ENCODE peak calls at places on chromosomes 13 and 19, in six cellular contexts. X is ELR; I is T-helper 2 cell treated with Interferon-gamma antibody and Interleukin-4, amounts not matched to agents 5 μg/mL and 100 μg/mL, for 36 hours; Z is fibroblast of gingiva; B is HFFc6; R is foreskin fibroblast. L is an unnamed sample.

GRCh38 chr19:12680034-12680433 is 1.6 kb downstream of the DHPS start:
- DNase-seq in X (no peak), I (no peak), Z (no peak), B (no peak), R (no peak), L (no peak)

GRCh38 chr19:12603714-12604113 is 6.9 kb downstream of the ZNF490 start:
- DNase-seq in X (no peak), I (peak), Z (no peak), B (no peak), R (no peak), L (no peak)

GRCh38 chr19:18432275-18433038 is 5.5 kb downstream of the ISYNA1 start:
- DNase-seq in X (no peak), I (no peak), Z (no peak), B (no peak), R (no peak), L (peak)

GRCh38 chr13:102317593-102317992 is 84.3 kb downstream of the FGF14 start:
- DNase-seq in X (no peak), I (no peak), Z (peak), B (no peak), R (peak), L (peak)

GRCh38 chr19:33426621-33427475 is 53.3 kb downstream of the CEBPG start:
- DNase-seq in X (no peak), I (no peak), Z (no peak), B (no peak), R (no peak), L (no peak)

GRCh38 chr13:106433066-106433465 is 102.4 kb downstream of the EFNB2 start:
- DNase-seq in X (peak), I (no peak), Z (no peak), B (no peak), R (peak), L (no peak)

GRCh38 chr19:3243851-3244700 is 19.6 kb downstream of the CELF5 start:
- DNase-seq in X (peak), I (peak), Z (peak), B (peak), R (peak), L (peak)

GRCh38 chr19:35828694-35829301 is 16.2 kb upstream of the PRODH2 start:
- DNase-seq in X (peak), I (peak), Z (peak), B (peak), R (peak), L (peak)

GRCh38 chr13:93227906-93228801 is 1.5 kb downstream of the GPC6 start:
- DNase-seq in X (peak), I (no peak), Z (peak), B (peak), R (peak), L (peak)

GRCh38 chr19:36081894-36082293 is 27.2 kb downstream of the WDR62 start:
- DNase-seq in X (no peak), I (no peak), Z (peak), B (no peak), R (no peak), L (no peak)

GRCh38 chr13:95153647-95154405 is 147.4 kb downstream of the ABCC4 start:
- DNase-seq in X (peak), I (peak), Z (peak), B (no peak), R (peak), L (peak)

GRCh38 chr19:18496980-18497256 is 25.0 kb downstream of the ELL start:
- DNase-seq in X (no peak), I (no peak), Z (no peak), B (no peak), R (no peak), L (peak)

GRCh38 chr19:40283414-40284250 is 1.5 kb downstream of the AKT2 start:
- DNase-seq in X (no peak), I (no peak), Z (no peak), B (no peak), R (no peak), L (peak)

GRCh38 chr13:98930014-98930625 is 47.7 kb downstream of the DOCK9 start:
- DNase-seq in X (no peak), I (no peak), Z (no peak), B (no peak), R (no peak), L (no peak)

GRCh38 chr13:51590966-51591627 is 6.8 kb downstream of the WDFY2 start:
- DNase-seq in X (peak), I (no peak), Z (peak), B (peak), R (peak), L (peak)

GRCh38 chr13:79030513-79030912 is 371.6 kb upstream of the OBI1 start:
- DNase-seq in X (no peak), I (no peak), Z (no peak), B (no peak), R (no peak), L (no peak)

GRCh38 chr13:32976046-32976781 is 40.0 kb upstream of the KL start:
- DNase-seq in X (no peak), I (no peak), Z (no peak), B (no peak), R (no peak), L (no peak)

GRCh38 chr19:1618157-1619093 is 13.2 kb upstream of the UQCR11 start:
- DNase-seq in X (peak), I (no peak), Z (no peak), B (peak), R (peak), L (no peak)

GRCh38 chr13:44719857-44720671 is 143.9 kb upstream of the TSC22D1 start:
- DNase-seq in X (peak), I (no peak), Z (peak), B (peak), R (peak), L (peak)

GRCh38 chr19:50959731-50960500 is 7.1 kb upstream of the KLK5 start:
- DNase-seq in X (peak), I (no peak), Z (no peak), B (no peak), R (no peak), L (no peak)

GRCh38 chr19:7544626-7545025 is 9.1 kb downstream of the PNPLA6 start:
- DNase-seq in X (no peak), I (no peak), Z (no peak), B (no peak), R (no peak), L (no peak)

GRCh38 chr19:12745166-12745897 is 6.3 kb upstream of the BEST2 start:
- DNase-seq in X (peak), I (no peak), Z (no peak), B (no peak), R (no peak), L (no peak)

GRCh38 chr13:30125422-30126073 is 181.8 kb downstream of the KATNAL1 start:
- DNase-seq in X (peak), I (no peak), Z (peak), B (peak), R (peak), L (peak)

GRCh38 chr19:17074628-17075034 is 621 bp downstream of the HAUS8 start:
- DNase-seq in X (no peak), I (no peak), Z (no peak), B (no peak), R (no peak), L (no peak)